ENCODE peak calls at places on chromosome 21, in four cellular contexts. C is BE2C, E is renal cortical epithelial cell, J is dermis microvascular lymphatic vessel endothelial cell. H is an unnamed sample.

GRCh38 chr21:36477559-36477958 is 2.4 kb downstream of the CLDN14 start:
- DNase-seq in J (no peak), E (no peak), C (no peak), H (no peak)

GRCh38 chr21:34215911-34216310 is 142.5 kb downstream of the MRPS6 start:
- DNase-seq in E (no peak), C (no peak), J (no peak), H (no peak)

GRCh38 chr21:43609501-43610340 is 49.6 kb downstream of the HSF2BP start:
- DNase-seq in J (peak; percentile 94), C (peak; percentile 91), E (peak; percentile 95), H (no peak)

GRCh38 chr21:41706263-41706639 is 60.6 kb downstream of the RIPK4 start:
- DNase-seq in E (no peak), J (no peak), C (no peak), H (no peak)

GRCh38 chr21:16908087-16908486 is 604.8 kb upstream of the CXADR start:
- DNase-seq in C (no peak), E (peak; percentile 95), J (no peak), H (no peak)

GRCh38 chr21:35909456-35910178 is 150.7 kb downstream of the SETD4 start:
- DNase-seq in J (no peak), C (no peak), E (no peak), H (no peak)

GRCh38 chr21:42445311-42445710 is 41.6 kb downstream of the UBASH3A start:
- DNase-seq in J (no peak), E (no peak), C (no peak), H (no peak)

GRCh38 chr21:46325073-46325912 is 1.3 kb downstream of the PCNT start:
- DNase-seq in E (peak; percentile 19), J (peak; percentile 62), C (peak; percentile 87), H (no peak)

GRCh38 chr21:40851749-40852148 is 4.8 kb upstream of the DSCAM start:
- DNase-seq in J (no peak), E (no peak), C (no peak), H (no peak)

GRCh38 chr21:25967566-25968438 is 202.8 kb downstream of the APP start:
- DNase-seq in J (peak; percentile 79), C (no peak), E (peak; percentile 36), H (no peak)

GRCh38 chr21:32753818-32754610 is 17.5 kb downstream of the PAXBP1 start:
- DNase-seq in C (no peak), J (no peak), E (peak; percentile 49), H (no peak)

GRCh38 chr21:44653123-44653522 is 1.3 kb downstream of the KRTAP12-4 start:
- DNase-seq in E (no peak), J (no peak), C (no peak), H (no peak)

GRCh38 chr21:42974832-42975820 is 764 bp downstream of the PKNOX1 start:
- DNase-seq in C (peak; percentile 76), E (no peak), J (peak; percentile 68), H (no peak)

GRCh38 chr21:34640858-34641257 is 25.9 kb upstream of the RCAN1 start:
- DNase-seq in E (peak; percentile 40), C (no peak), J (peak; percentile 45), H (no peak)

GRCh38 chr21:32603131-32603530 is 9.0 kb downstream of the CFAP298 start:
- DNase-seq in C (no peak), J (no peak), E (no peak), H (no peak)

GRCh38 chr21:38567577-38568360 is 69.5 kb upstream of the ERG start:
- DNase-seq in E (no peak), J (no peak), C (no peak), H (no peak)